ENCODE peak calls at places on chromosomes 7 and 10, in six cellular contexts. B is K562, M is IMR-90, S is heart left ventricle, T is breast epithelium, D is esophagus squamous epithelium. U is an unnamed sample.

GRCh38 chr7:95433129-95433528 is 1.7 kb downstream of the PON2 start:
- DNase-seq in S (no peak), T (no peak), D (no peak), B (no peak), M (no peak), U (no peak)

GRCh38 chr7:148306759-148307158 is 283.8 kb upstream of the C7orf33 start:
- DNase-seq in S (no peak), B (no peak), D (no peak), T (no peak), M (no peak), U (no peak)

GRCh38 chr7:102412548-102412947 is 16.4 kb downstream of the PRKRIP1 start:
- DNase-seq in T (no peak), M (peak; percentile 13), D (no peak), S (no peak), B (peak; percentile 68), U (peak; percentile 49)

GRCh38 chr10:87531908-87532622 is 27.4 kb downstream of the MINPP1 start:
- DNase-seq in B (no peak), D (no peak), M (peak; percentile 79), S (no peak), T (no peak), U (no peak)

GRCh38 chr10:65911431-65911830 is 1014.4 kb upstream of the LRRTM3 start:
- DNase-seq in B (no peak), T (no peak), S (no peak), M (no peak), D (no peak), U (no peak)

GRCh38 chr7:132575336-132575986 is 809 bp downstream of the PLXNA4 start:
- DNase-seq in D (no peak), M (peak; percentile 18), B (peak; percentile 7), T (no peak), S (peak; percentile 76), U (no peak)

GRCh38 chr7:105806592-105807266 is 69.7 kb downstream of the ATXN7L1 start:
- DNase-seq in S (no peak), B (no peak), D (no peak), M (peak; percentile 79), T (no peak), U (no peak)

GRCh38 chr10:114083040-114083439 is 39.4 kb downstream of the ADRB1 start:
- DNase-seq in S (no peak), B (no peak), T (no peak), D (no peak), M (no peak), U (no peak)

GRCh38 chr7:99219185-99219767 is 11.4 kb upstream of the KPNA7 start:
- DNase-seq in S (no peak), B (no peak), T (peak; percentile 17), M (no peak), D (no peak), U (no peak)

GRCh38 chr10:63520463-63521388 is 475 bp upstream of the REEP3 start:
- DNase-seq in T (peak; percentile 66), B (peak; percentile 84), D (no peak), S (peak; percentile 87), M (peak; percentile 28), U (peak; percentile 57)

GRCh38 chr10:70760271-70760787 is 24.8 kb downstream of the TBATA start:
- DNase-seq in M (no peak), B (no peak), S (peak; percentile 45), T (no peak), D (no peak), U (no peak)

GRCh38 chr7:51680594-51681409 is 364.2 kb upstream of the COBL start:
- DNase-seq in D (no peak), T (no peak), B (no peak), S (no peak), M (no peak), U (no peak)

GRCh38 chr7:50268223-50268622 is 36.3 kb upstream of the IKZF1 start:
- DNase-seq in M (no peak), D (no peak), T (no peak), B (no peak), S (no peak), U (no peak)

GRCh38 chr7:115274-115911 is 77.0 kb upstream of the FAM20C start:
- DNase-seq in M (peak; percentile 10), D (no peak), S (peak; percentile 62), B (no peak), T (no peak), U (no peak)

GRCh38 chr10:3195706-3196105 is 23.1 kb upstream of the PITRM1 start:
- DNase-seq in M (no peak), T (no peak), B (no peak), D (no peak), S (no peak), U (no peak)

GRCh38 chr10:130021373-130021950 is 57.4 kb upstream of the EBF3 start:
- DNase-seq in D (no peak), M (peak; percentile 87), S (no peak), T (no peak), B (no peak), U (no peak)

GRCh38 chr10:22427890-22428571 is 82.7 kb downstream of the SPAG6 start:
- DNase-seq in B (peak; percentile 21), D (no peak), T (no peak), M (peak; percentile 90), S (no peak), U (no peak)

GRCh38 chr7:28536259-28536658 is 123.9 kb downstream of the CREB5 start:
- DNase-seq in S (no peak), T (no peak), M (peak; percentile 56), D (no peak), B (no peak), U (no peak)

GRCh38 chr10:58400609-58401008 is 15.4 kb downstream of the TFAM start:
- DNase-seq in S (no peak), B (no peak), T (no peak), D (no peak), M (peak; percentile 62), U (no peak)

GRCh38 chr10:108612485-108612884 is 1310.8 kb downstream of the XPNPEP1 start:
- DNase-seq in B (no peak), M (no peak), T (no peak), S (no peak), D (no peak), U (no peak)

GRCh38 chr10:108616559-108617285 is 1306.6 kb downstream of the XPNPEP1 start:
- DNase-seq in M (no peak), B (no peak), T (no peak), D (no peak), S (no peak), U (no peak)

DNA sequence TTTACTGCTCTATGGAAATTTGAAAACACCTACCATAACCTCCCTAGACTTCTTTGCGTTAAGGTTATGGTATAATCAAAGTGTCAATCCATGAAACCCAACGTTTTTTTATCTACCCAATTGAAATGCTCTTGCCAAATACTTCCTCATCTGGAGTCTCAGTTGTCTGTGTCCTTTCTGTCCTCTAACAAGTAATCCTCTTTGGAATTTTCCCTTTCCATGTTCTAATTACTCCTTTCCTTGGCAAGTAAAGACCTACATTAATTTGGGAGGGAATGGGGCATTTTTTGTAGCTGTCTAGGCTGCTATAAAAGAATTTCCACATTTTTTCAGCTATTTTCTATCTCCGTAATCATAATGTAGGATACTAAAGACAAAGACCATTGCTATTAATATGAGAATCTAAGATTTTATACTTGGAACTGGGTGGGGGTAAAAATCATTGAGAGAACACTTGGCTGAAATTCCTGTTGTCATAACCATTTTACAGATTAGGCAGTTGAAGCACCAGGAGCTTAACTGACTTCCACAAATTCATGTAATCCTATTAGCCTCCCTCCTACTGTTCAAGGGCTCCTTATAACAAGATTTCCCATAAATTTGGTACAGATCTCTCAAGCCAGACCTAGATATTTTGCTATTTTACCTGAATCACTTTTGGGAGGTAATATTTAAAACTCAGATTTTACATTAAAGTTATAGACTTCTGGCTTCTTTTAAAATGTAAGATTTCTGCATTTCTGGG is 1307.6 kb downstream of the XPNPEP1 start:
- DNase-seq in M (no peak), S (no peak), D (no peak), B (no peak), T (no peak), U (no peak)
- TF ChIP-seq POLR2A in M (no peak), S (no peak), D (no peak), B (no peak), T (no peak), U (no peak)

GRCh38 chr10:68955414-68955785 is 570 bp upstream of the DDX21 start:
- DNase-seq in D (no peak), B (peak; percentile 75), S (no peak), T (no peak), M (no peak), U (no peak)

GRCh38 chr10:68955786-68956532 is at the start of gene DDX21:
- DNase-seq in B (peak; percentile 97), T (peak; percentile 87), S (peak; percentile 92), D (peak; percentile 74), M (peak; percentile 93), U (peak; percentile 90)

GRCh38 chr10:68957284-68957615 is 1.3 kb downstream of the DDX21 start:
- DNase-seq in B (no peak), M (no peak), S (no peak), D (no peak), T (no peak), U (no peak)

GRCh38 chr10:68959695-68960524 is 3.9 kb downstream of the DDX21 start:
- DNase-seq in M (no peak), S (no peak), B (no peak), D (no peak), T (no peak), U (no peak)

GRCh38 chr10:68957654-68958053 is 1.7 kb downstream of the DDX21 start:
- DNase-seq in T (no peak), D (no peak), B (peak; percentile 36), M (no peak), S (no peak), U (no peak)
- H3K4me1 ChIP-seq in T (no peaks in the 10 kb centered on the region), D (peaks cover 17% of the 10 kb centered on the region), B (peaks cover 22% of the 10 kb centered on the region), M (peaks cover 3% of the 10 kb centered on the region), S (peaks cover 19% of the 10 kb centered on the region), U (no peaks in the 10 kb centered on the region)

GRCh38 chr10:35898722-35899485 is 256.8 kb upstream of the FZD8 start:
- DNase-seq in T (no peak), M (no peak), D (no peak), S (peak; percentile 61), B (no peak), U (no peak)
- TF ChIP-seq CTCF in T (no peak), M (no peak), D (no peak), S (no peak), B (no peak), U (no peak)

GRCh38 chr10:110408943-110409342 is 88.8 kb upstream of the DUSP5 start:
- DNase-seq in B (no peak), S (no peak), T (no peak), M (no peak), D (no peak), U (no peak)

GRCh38 chr10:110410329-110411046 is 87.2 kb upstream of the DUSP5 start:
- DNase-seq in M (peak; percentile 98), T (peak; percentile 84), B (no peak), D (no peak), S (no peak), U (no peak)

GRCh38 chr10:110411047-110411410 is 86.7 kb upstream of the DUSP5 start:
- DNase-seq in S (no peak), M (peak; percentile 75), B (no peak), D (no peak), T (no peak), U (no peak)

GRCh38 chr10:110409488-110409887 is 88.2 kb upstream of the DUSP5 start:
- DNase-seq in D (no peak), T (no peak), B (peak; percentile 41), M (no peak), S (no peak), U (no peak)

DNA sequence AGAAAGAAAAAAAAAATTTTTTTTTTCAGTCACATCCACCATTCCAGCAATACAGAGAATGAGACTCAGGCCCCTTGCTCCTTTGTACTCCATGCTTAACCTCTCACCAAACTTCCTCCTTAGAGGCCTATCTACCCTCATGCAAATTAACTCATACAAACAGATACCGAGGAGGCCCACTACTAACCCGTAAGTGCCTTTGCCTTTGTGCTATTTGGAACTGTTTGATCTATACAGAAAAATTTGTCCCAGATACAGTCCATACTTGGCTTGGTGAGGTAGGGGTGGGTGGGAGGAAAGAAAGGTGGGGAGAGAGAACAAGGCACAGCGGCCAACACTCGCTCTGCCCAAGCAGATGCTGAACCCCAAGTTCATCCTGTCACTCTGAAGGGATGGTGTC is 87.8 kb upstream of the DUSP5 start:
- DNase-seq in M (no peak), B (no peak), T (no peak), S (no peak), D (no peak), U (no peak)
- TF ChIP-seq POLR2A in M (no peak), B (no peak), T (no peak), S (no peak), D (no peak), U (no peak)